ENCODE peak calls at places on chromosomes 4 and X, in ten cellular contexts. S, O, J, D, P, K, A, E, Z and U are unnamed samples.

GRCh38 chrX:55210931-55211677 is 9.0 kb upstream of the PAGE5 start:
- DNase-seq in Z (no peak), A (no peak), J (no peak), S (no peak), E (peak; percentile 41), K (no peak), O (no peak), P (no peak), D (no peak), U (no peak)

GRCh38 chr4:84028340-84028739 is 470.8 kb downstream of the NKX6-1 start:
- DNase-seq in A (no peak), S (no peak), Z (no peak), K (no peak), P (peak; percentile 17), J (no peak), D (peak; percentile 15), O (no peak), E (no peak), U (no peak)

GRCh38 chr4:178293601-178294000 is 851.4 kb upstream of the AGA start:
- DNase-seq in A (no peak), D (no peak), S (no peak), O (no peak), P (no peak), E (no peak), Z (no peak), J (no peak), K (no peak), U (no peak)

GRCh38 chr4:56910172-56910967 is 2.7 kb downstream of the REST start:
- DNase-seq in J (no peak), S (no peak), O (no peak), P (no peak), K (no peak), D (no peak), Z (no peak), E (no peak), A (no peak), U (no peak)

GRCh38 chr4:6381571-6382123 is 90.8 kb downstream of the PPP2R2C start:
- DNase-seq in P (no peak), E (no peak), O (no peak), K (no peak), S (no peak), A (no peak), J (no peak), Z (peak; percentile 5), D (no peak), U (no peak)

GRCh38 chr4:56698329-56698728 is 17.2 kb upstream of the HOPX start:
- DNase-seq in A (no peak), S (no peak), D (no peak), J (no peak), P (no peak), E (no peak), O (no peak), Z (no peak), K (no peak), U (no peak)

GRCh38 chr4:55444822-55445221 is 49.1 kb downstream of the TMEM165 start:
- DNase-seq in K (no peak), P (peak; percentile 43), O (no peak), J (no peak), D (peak; percentile 13), E (peak; percentile 7), A (no peak), S (peak; percentile 35), Z (no peak), U (no peak)

GRCh38 chr4:8101213-8101781 is 57.3 kb downstream of the ABLIM2 start:
- DNase-seq in Z (no peak), O (no peak), K (no peak), S (peak; percentile 42), J (peak; percentile 81), A (peak; percentile 83), P (peak; percentile 55), D (no peak), E (peak; percentile 15), U (no peak)

GRCh38 chr4:102454278-102454677 is 46.9 kb upstream of the NFKB1 start:
- DNase-seq in D (no peak), K (no peak), O (no peak), J (no peak), A (no peak), P (no peak), Z (no peak), E (no peak), S (no peak), U (no peak)

GRCh38 chrX:73683236-73683859 is 120.4 kb downstream of the CHIC1 start:
- DNase-seq in O (no peak), D (no peak), K (no peak), A (no peak), J (no peak), P (no peak), E (no peak), Z (no peak), S (no peak), U (no peak)

DNA sequence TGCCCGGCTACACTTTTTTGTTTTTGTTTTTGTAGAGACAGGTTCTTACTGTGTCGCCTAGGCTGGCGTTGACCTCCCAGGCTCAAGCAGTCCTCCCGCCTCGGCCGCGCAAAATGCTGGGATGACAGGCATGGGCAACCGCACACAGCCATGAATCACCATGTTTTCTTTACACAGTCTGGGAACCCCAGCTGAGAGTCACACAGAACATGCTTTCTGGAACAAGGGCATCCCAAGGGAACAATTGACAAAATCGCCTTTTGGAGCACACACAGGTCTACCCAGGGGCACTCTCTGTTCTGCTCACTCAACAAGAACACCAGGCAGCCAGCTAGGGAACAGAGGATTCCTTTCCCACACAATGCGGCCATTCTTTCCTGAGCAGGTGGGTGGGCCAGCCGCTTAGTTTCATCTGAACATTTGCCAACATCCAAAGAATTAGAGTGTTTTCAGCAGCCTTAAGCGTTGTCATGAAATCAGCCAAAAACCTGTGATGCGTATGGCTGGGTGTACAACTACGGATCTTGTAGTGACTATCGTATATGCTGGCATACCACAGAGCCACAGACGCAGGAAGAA is 15.7 kb downstream of the PRKX start:
- DNase-seq in S (no peak), A (peak; percentile 40), D (no peak), K (no peak), J (no peak), Z (peak; percentile 49), E (no peak), O (no peak), P (no peak), U (no peak)
- H3K27ac ChIP-seq in S (no peak overlapping the region), A (peak overlapping the region; percentile 87), D (no peak overlapping the region), K (peak overlapping the region; percentile 54), J (no peak overlapping the region), Z (peak overlapping the region; percentile 53), E (no peak overlapping the region), O (peak overlapping the region; percentile 7), P (peak overlapping the region; percentile 42), U (no peak overlapping the region)

GRCh38 chrX:43718956-43719355 is 62.9 kb downstream of the MAOA start:
- DNase-seq in A (no peak), P (no peak), D (no peak), E (no peak), O (no peak), K (no peak), S (no peak), J (no peak), Z (no peak), U (no peak)

GRCh38 chrX:43720082-43720481 is 64.0 kb downstream of the MAOA start:
- DNase-seq in K (no peak), A (no peak), S (no peak), Z (no peak), O (no peak), J (no peak), E (no peak), D (no peak), P (no peak), U (no peak)

GRCh38 chrX:43718081-43718480 is 62.0 kb downstream of the MAOA start:
- DNase-seq in A (no peak), J (no peak), E (no peak), D (no peak), Z (no peak), O (no peak), P (no peak), K (no peak), S (no peak), U (no peak)

GRCh38 chrX:43718546-43718945 is 62.4 kb downstream of the MAOA start:
- DNase-seq in A (no peak), S (no peak), D (no peak), J (no peak), P (no peak), Z (no peak), K (no peak), E (no peak), O (no peak), U (no peak)

DNA sequence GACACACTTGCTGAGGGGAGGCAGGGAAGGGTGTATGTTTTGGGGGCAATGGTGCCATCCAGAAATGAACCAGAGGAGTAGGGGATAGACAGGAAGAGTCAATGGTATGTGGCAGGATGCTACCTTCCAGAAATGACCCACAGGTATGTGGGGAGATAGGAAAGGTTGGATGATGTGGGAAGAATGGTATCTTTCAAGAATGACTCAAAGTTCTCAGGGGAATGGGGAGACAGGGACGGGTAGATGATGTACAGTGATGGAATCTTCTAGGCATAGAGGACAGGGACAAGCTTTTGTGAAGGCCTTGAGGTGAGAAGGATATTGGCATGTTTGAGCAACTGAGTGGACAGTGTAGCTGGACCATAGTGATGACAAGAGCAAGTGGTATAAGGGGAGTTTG is 64.9 kb downstream of the MAOA start:
- DNase-seq in K (no peak), E (no peak), Z (no peak), P (no peak), O (no peak), A (no peak), D (no peak), S (no peak), J (no peak), U (no peak)
- TF ChIP-seq POLR2A in K (no peak), E (no peak), Z (no peak), P (no peak), O (no peak), A (no peak), D (no peak), S (no peak), J (no peak), U (no peak)

GRCh38 chrX:150731795-150732194 is 38.6 kb downstream of the MTMR1 start:
- DNase-seq in P (no peak), E (no peak), A (no peak), O (no peak), K (no peak), D (no peak), S (no peak), Z (peak; percentile 56), J (no peak), U (no peak)

GRCh38 chrX:150730719-150731118 is 37.5 kb downstream of the MTMR1 start:
- DNase-seq in E (no peak), K (no peak), Z (no peak), A (no peak), D (no peak), S (no peak), P (no peak), J (no peak), O (no peak), U (no peak)

DNA sequence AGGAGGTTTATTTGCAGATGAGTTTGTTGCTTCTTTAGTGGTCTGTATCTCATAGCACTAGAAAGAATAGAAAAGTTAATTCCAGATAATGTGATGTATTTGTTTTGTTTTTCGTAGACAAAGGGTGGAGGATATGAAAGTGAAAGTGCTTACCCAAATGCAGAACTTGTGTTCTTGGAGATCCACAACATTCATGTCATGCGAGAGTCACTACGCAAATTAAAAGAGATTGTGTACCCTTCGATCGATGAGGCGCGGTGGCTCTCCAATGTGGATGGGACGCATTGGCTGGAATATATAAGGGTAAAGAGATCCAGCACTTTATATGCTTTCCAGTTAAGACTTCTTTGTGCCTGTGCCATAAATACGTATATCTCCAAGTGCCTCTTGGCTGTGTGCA is 43.3 kb downstream of the MTMR1 start:
- DNase-seq in Z (no peak), P (no peak), O (no peak), S (no peak), K (no peak), E (no peak), J (no peak), D (no peak), A (no peak), U (no peak)
- H3K27ac ChIP-seq in Z (no peak overlapping the region), P (no peak overlapping the region), O (no peak overlapping the region), S (no peak overlapping the region), K (no peak overlapping the region), E (no peak overlapping the region), J (no peak overlapping the region), D (no peak overlapping the region), A (no peak overlapping the region), U (no peak overlapping the region)

GRCh38 chrX:45769919-45770582 is 569.4 kb upstream of the DIPK2B start:
- DNase-seq in K (peak; percentile 83), P (peak; percentile 86), A (peak; percentile 36), D (no peak), S (peak; percentile 56), E (peak; percentile 88), J (peak; percentile 74), Z (peak; percentile 67), O (peak; percentile 2), U (peak; percentile 94)
- TF ChIP-seq POLR2A in K (no peak), P (no peak), A (no peak), D (no peak), S (peak; percentile 29), E (no peak), J (no peak), Z (no peak), O (peak; percentile 26), U (peak; percentile 39)